ENCODE peak calls at places on chromosomes 5 and 9, in four cellular contexts. Z, H, C and L are unnamed samples.

GRCh38 chr9:36149197-36149596 is 12.7 kb downstream of the GLIPR2 start:
- DNase-seq in Z (peak; percentile 74), H (peak; percentile 46), C (no peak), L (no peak)

GRCh38 chr5:174409971-174410370 is 314.4 kb upstream of the MSX2 start:
- DNase-seq in Z (no peak), H (no peak), C (no peak), L (no peak)

GRCh38 chr5:91024727-91025126 is 358.4 kb downstream of the ARRDC3 start:
- DNase-seq in Z (no peak), H (no peak), C (no peak), L (no peak)

GRCh38 chr5:88829053-88829452 is 53.9 kb downstream of the MEF2C start:
- DNase-seq in Z (no peak), H (no peak), C (no peak), L (peak; percentile 43)

GRCh38 chr9:84600739-84601138 is 68.8 kb upstream of the NTRK2 start:
- DNase-seq in Z (no peak), H (no peak), C (no peak), L (no peak)

GRCh38 chr9:126016579-126017290 is 269.6 kb downstream of the PBX3 start:
- DNase-seq in Z (no peak), H (no peak), C (no peak), L (no peak)

GRCh38 chr5:39433123-39433522 is 8.3 kb upstream of the DAB2 start:
- DNase-seq in Z (no peak), H (no peak), C (no peak), L (no peak)

GRCh38 chr9:75743855-75744254 is 146.6 kb upstream of the PCSK5 start:
- DNase-seq in Z (no peak), H (no peak), C (no peak), L (no peak)

GRCh38 chr5:172793577-172794488 is 22.8 kb upstream of the DUSP1 start:
- DNase-seq in Z (peak; percentile 72), H (no peak), C (no peak), L (no peak)

GRCh38 chr9:124760719-124761118 is 10.4 kb downstream of the NR6A1 start:
- DNase-seq in Z (no peak), H (no peak), C (no peak), L (no peak)

GRCh38 chr5:144068926-144069325 is 101.5 kb downstream of the YIPF5 start:
- DNase-seq in Z (no peak), H (no peak), C (no peak), L (no peak)

GRCh38 chr9:84926793-84927192 is 257.3 kb downstream of the NTRK2 start:
- DNase-seq in Z (no peak), H (no peak), C (no peak), L (no peak)

GRCh38 chr9:110142868-110143866 is 64.8 kb downstream of the C9orf152 start:
- DNase-seq in Z (no peak), H (no peak), C (no peak), L (no peak)

GRCh38 chr9:85223506-85224108 is 518.1 kb downstream of the AGTPBP1 start:
- DNase-seq in Z (no peak), H (no peak), C (no peak), L (no peak)

GRCh38 chr9:99906403-99907207 is at the start of gene STX17:
- DNase-seq in Z (peak; percentile 84), H (peak; percentile 81), C (peak; percentile 54), L (peak; percentile 81)

GRCh38 chr9:68912561-68912960 is 101.4 kb downstream of the PRKACG start:
- DNase-seq in Z (no peak), H (no peak), C (no peak), L (no peak)

GRCh38 chr5:74310967-74311930 is 329.3 kb downstream of the ENC1 start:
- DNase-seq in Z (no peak), H (no peak), C (no peak), L (no peak)

GRCh38 chr5:175873090-175873454 is 1.7 kb downstream of the CPLX2 start:
- DNase-seq in Z (no peak), H (no peak), C (no peak), L (no peak)

GRCh38 chr9:85009251-85009650 is 339.7 kb downstream of the NTRK2 start:
- DNase-seq in Z (no peak), H (no peak), C (no peak), L (no peak)

GRCh38 chr9:95864852-95865580 is 10.5 kb upstream of the ERCC6L2 start:
- DNase-seq in Z (no peak), H (no peak), C (no peak), L (no peak)

DNA sequence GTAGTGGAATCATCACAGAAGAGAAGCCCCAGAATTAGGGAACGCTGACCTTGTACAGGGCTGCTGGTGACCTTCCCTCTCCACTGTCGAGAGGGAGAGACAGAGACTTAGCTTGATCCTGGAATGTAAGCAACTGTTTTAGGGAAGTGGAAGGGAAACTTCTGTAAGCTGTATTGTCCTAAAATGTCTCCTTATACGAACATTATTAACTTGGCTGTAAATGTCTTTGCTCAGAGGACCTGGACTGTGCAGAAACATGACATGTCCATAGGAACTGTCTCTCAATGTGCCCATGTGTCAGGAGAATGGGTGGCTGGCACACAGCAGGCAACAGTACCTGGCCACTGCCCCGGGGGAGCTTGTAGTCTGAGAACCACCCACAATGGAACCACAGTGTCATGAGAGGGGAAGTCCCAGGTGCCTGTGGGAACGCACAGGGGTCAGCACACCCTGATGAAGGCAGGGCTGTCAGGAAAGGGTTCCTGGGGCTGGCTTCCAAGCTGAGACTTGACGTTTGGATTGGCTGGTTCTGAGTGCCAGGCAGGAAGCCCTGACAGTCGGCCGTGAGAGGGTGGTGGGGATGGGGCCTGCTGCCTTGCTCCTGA is 34.0 kb downstream of the DAP start:
- DNase-seq in Z (no peak), H (no peak), C (no peak), L (no peak)
- H3K27ac ChIP-seq in Z (peak overlapping the region; percentile 71), H (peak overlapping the region; percentile 16), C (peak overlapping the region; percentile 96), L (peak overlapping the region; percentile 49)

DNA sequence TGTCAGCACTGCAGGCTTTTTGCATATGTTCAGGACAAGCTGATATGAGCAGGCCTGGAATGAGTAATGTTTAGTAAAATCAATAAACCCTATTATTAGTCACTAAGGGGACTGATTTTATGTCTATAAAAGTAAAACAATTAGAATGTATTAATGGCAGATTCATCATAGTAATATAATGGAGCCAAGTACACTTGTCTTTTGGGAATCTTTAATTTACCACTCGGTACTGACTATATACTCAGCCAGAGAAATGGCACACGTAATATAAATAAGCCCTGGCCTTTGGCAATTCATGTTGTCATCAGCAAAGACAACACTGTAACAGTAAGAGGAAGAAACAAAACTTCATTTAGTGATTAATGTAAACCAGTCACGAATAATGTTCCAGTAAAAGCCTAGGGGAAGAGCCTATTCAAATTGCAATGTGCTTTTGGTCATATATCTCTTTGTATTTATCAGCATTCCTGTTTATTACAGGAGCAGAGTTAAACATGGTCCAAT is 111.6 kb downstream of the ZNF608 start:
- DNase-seq in Z (no peak), H (no peak), C (no peak), L (no peak)
- H3K4me1 ChIP-seq in Z (no peaks in the 10 kb centered on the region), H (no peaks in the 10 kb centered on the region), C (peaks cover 43% of the 10 kb centered on the region), L (no peaks in the 10 kb centered on the region)

GRCh38 chr9:105241356-105242043 is 3.0 kb upstream of the SLC44A1 start:
- DNase-seq in Z (no peak), H (no peak), C (no peak), L (no peak)
- H3K27ac ChIP-seq in Z (peak overlapping the region; percentile 87), H (peak overlapping the region; percentile 86), C (no peak overlapping the region), L (no peak overlapping the region)

GRCh38 chr9:133143639-133144141 is 20.0 kb downstream of the GBGT1 start:
- DNase-seq in Z (no peak), H (no peak), C (no peak), L (no peak)

GRCh38 chr9:133144887-133145466 is 18.7 kb downstream of the GBGT1 start:
- DNase-seq in Z (no peak), H (no peak), C (no peak), L (no peak)

GRCh38 chr9:133142657-133143592 is 20.8 kb downstream of the GBGT1 start:
- DNase-seq in Z (no peak), H (no peak), C (no peak), L (peak; percentile 56)

GRCh38 chr9:133141833-133142594 is 21.0 kb upstream of the RALGDS start:
- DNase-seq in Z (no peak), H (no peak), C (no peak), L (peak; percentile 81)

GRCh38 chr9:133144142-133144886 is 19.4 kb downstream of the GBGT1 start:
- DNase-seq in Z (peak; percentile 79), H (no peak), C (no peak), L (peak; percentile 89)
- H3K4me1 ChIP-seq in Z (peaks cover 48% of the 10 kb centered on the region), H (peaks cover 30% of the 10 kb centered on the region), C (peaks cover 50% of the 10 kb centered on the region), L (no peaks in the 10 kb centered on the region)

GRCh38 chr5:181260720-181261319 is at the start of gene TRIM52:
- DNase-seq in Z (peak; percentile 93), H (peak; percentile 87), C (peak; percentile 89), L (peak; percentile 95)
- H3K27ac ChIP-seq in Z (peak within 1 kb of the TSS; percentile 97), H (peak within 1 kb of the TSS; percentile 95), C (peak within 1 kb of the TSS; percentile 97), L (peak within 1 kb of the TSS; percentile 98)

DNA sequence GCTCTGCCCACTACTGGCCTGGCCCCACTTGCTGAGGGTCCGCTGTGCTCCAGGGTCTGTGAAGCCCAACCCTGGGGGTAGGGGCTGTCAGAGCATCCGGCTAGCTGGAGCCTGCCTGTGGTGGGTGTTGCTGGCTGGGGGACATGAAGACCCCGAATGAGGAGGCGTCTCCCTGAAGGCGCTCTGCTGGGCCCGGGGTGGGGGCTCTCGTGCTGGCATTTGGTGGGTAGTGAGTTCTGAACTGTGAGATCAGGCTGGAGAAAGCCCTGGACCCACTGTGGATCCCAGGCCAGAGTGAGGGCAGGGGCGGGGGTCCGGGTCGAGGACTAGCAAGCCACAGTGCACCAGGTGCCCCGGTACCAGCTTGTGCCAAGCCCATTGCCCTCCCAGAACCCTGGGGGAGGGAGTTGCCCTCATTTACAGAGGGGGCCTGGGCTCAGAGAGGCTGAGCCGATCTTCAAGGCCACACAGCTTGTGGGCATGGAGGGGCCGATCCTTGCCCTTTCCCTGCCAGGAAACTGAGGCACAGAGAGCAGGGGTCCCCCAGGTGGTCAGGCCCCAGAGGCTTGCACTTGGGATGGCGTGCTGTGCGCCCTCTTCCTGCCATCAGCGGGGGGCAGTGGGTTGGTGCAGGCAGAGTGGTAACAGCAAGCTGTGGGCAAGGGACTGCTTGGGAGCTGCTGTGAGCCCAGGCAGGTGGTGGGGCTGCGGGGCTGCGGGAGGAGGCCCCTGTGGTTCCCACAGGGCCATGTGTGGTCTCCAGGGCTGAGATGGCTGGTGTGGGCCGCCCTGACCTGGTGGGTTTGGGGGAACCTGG is 15.9 kb downstream of the RXRA start:
- DNase-seq in Z (no peak), H (no peak), C (no peak), L (no peak)
- H3K4me1 ChIP-seq in Z (peaks cover 95% of the 10 kb centered on the region), H (peaks cover 70% of the 10 kb centered on the region), C (peaks cover 11% of the 10 kb centered on the region), L (no peaks in the 10 kb centered on the region)

GRCh38 chr5:138570871-138571270 is 4.3 kb downstream of the HSPA9 start:
- DNase-seq in Z (no peak), H (no peak), C (no peak), L (no peak)

GRCh38 chr5:138575194-138576015 is at the start of gene HSPA9:
- DNase-seq in Z (peak; percentile 99), H (peak; percentile 98), C (peak; percentile 99), L (peak; percentile 98)

GRCh38 chr5:138573949-138574670 is 1.1 kb downstream of the HSPA9 start:
- DNase-seq in Z (no peak), H (no peak), C (no peak), L (no peak)

GRCh38 chr5:138574744-138575193 is 432 bp downstream of the HSPA9 start:
- DNase-seq in Z (no peak), H (no peak), C (no peak), L (no peak)

GRCh38 chr5:138573223-138573622 is 2.0 kb downstream of the HSPA9 start:
- DNase-seq in Z (no peak), H (no peak), C (no peak), L (no peak)
- H3K27ac ChIP-seq in Z (peak overlapping the region; percentile 96), H (no peak overlapping the region), C (peak overlapping the region; percentile 17), L (no peak overlapping the region)